ENCODE peak calls at places on chromosomes 11 and 22, in four cellular contexts. I is tibial artery, J is BJ, Q is K562. G is an unnamed sample.

GRCh38 chr11:47417712-47418111 is 8.5 kb downstream of the PSMC3 start:
- DNase-seq in Q (no peak), J (no peak), I (no peak), G (no peak)

GRCh38 chr22:43317252-43317651 is 25.9 kb downstream of the SCUBE1 start:
- DNase-seq in I (no peak), Q (no peak), J (no peak), G (no peak)

GRCh38 chr11:69157822-69158231 is 2.1 kb downstream of the SMIM38 start:
- DNase-seq in Q (no peak), I (no peak), J (no peak), G (no peak)

GRCh38 chr11:85627332-85627997 is at the start of gene DLG2:
- DNase-seq in I (peak), Q (peak), J (no peak), G (peak)

GRCh38 chr22:25364736-25365241 is 145.3 kb downstream of the CRYBB2 start:
- DNase-seq in J (no peak), Q (no peak), I (peak), G (no peak)

GRCh38 chr11:65424200-65425104 is 1.9 kb downstream of the NEAT1 start:
- DNase-seq in J (no peak), I (peak), Q (peak), G (peak)

GRCh38 chr22:17672417-17672991 is 33.9 kb downstream of the BCL2L13 start:
- DNase-seq in I (no peak), Q (peak), J (no peak), G (no peak)

GRCh38 chr11:76799061-76799804 is 16.1 kb downstream of the TSKU start:
- DNase-seq in Q (peak), I (peak), J (no peak), G (peak)

GRCh38 chr11:122703541-122704272 is 48.2 kb downstream of the UBASH3B start:
- DNase-seq in Q (no peak), I (no peak), J (no peak), G (no peak)

GRCh38 chr22:46763051-46763705 is 728 bp downstream of the TBC1D22A start:
- DNase-seq in I (peak), J (no peak), Q (peak), G (no peak)

GRCh38 chr11:37710031-37710430 is 1112.0 kb upstream of the RAG2 start:
- DNase-seq in Q (no peak), J (peak), I (no peak), G (no peak)

GRCh38 chr11:32003335-32003734 is 87.5 kb upstream of the RCN1 start:
- DNase-seq in I (no peak), Q (no peak), J (no peak), G (no peak)

GRCh38 chr11:79066456-79067354 is 374.1 kb downstream of the TENM4 start:
- DNase-seq in Q (no peak), J (no peak), I (no peak), G (no peak)

GRCh38 chr11:114812698-114813097 is 134.4 kb downstream of the NXPE2 start:
- DNase-seq in Q (no peak), I (no peak), J (no peak), G (no peak)

GRCh38 chr11:6738590-6738989 is 33.2 kb downstream of the OR2AG2 start:
- DNase-seq in J (no peak), I (no peak), Q (no peak), G (no peak)

GRCh38 chr22:25098445-25099081 is 101.1 kb upstream of the CRYBB3 start:
- DNase-seq in Q (no peak), J (no peak), I (no peak), G (no peak)

GRCh38 chr22:25955323-25955722 is 213.3 kb downstream of the MYO18B start:
- DNase-seq in Q (no peak), I (no peak), J (no peak), G (no peak)

GRCh38 chr11:326842-327580 is 6.4 kb upstream of the IFITM3 start:
- DNase-seq in I (peak), J (no peak), Q (peak), G (no peak)
- H3K4me3 ChIP-seq in I (peak), J (no peak), Q (peak), G (no peak)

DNA sequence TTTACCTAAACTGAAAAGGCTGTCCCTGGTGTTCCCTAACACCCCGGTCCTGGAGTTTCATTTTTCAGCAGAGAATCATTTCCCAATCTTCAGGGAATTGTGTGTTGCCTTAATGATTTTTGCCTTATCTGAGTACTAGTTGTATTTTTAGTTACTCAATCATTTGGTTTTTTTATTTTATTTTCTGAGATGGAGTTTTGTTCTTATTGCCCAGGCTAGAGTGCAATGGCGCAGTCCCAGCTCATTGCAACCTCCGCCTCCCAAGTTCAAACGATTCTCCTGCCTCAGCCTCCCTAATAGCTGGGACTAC is 7.9 kb downstream of the CCS start:
- DNase-seq in Q (no peak), I (no peak), J (no peak), G (no peak)
- TF ChIP-seq CTCF in Q (no peak), I (no peak), J (no peak), G (no peak)

GRCh38 chr11:60783911-60784310 is 1.2 kb upstream of the MS4A10 start:
- DNase-seq in I (no peak), Q (no peak), J (no peak), G (no peak)

GRCh38 chr11:60785806-60786361 is 751 bp downstream of the MS4A10 start:
- DNase-seq in I (no peak), J (no peak), Q (peak), G (no peak)

GRCh38 chr11:60783141-60783484 is 2.0 kb upstream of the MS4A10 start:
- DNase-seq in I (no peak), J (no peak), Q (no peak), G (no peak)

GRCh38 chr11:60786811-60787567 is 1.9 kb downstream of the MS4A10 start:
- DNase-seq in I (peak), J (peak), Q (no peak), G (no peak)

GRCh38 chr11:60785136-60785535 is at the start of gene MS4A10:
- DNase-seq in Q (no peak), J (no peak), I (no peak), G (no peak)
- H3K4me3 ChIP-seq in Q (no peak), J (no peak), I (no peak), G (no peak)

DNA sequence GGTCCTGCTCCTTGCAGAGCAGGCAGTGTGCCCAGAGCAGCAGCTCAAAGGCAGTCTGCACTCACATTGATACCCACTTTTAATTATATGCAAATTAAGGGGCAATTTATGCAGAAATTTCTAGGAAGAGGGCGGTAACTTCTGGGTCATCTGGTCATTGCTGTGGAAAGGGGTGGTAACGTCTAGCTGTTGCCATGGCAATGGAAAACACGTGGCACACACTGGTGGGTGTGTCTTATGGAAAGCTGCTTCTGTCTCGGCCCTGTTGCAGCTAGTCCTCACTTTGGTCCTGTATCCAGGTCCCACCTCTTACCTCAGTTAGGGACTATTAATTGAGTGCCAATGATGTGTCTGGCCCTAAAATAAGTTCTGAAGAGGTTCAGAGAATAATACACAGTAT is 36.9 kb downstream of the BARX2 start:
- DNase-seq in J (no peak), Q (peak), I (no peak), G (no peak)
- TF ChIP-seq CTCF in J (no peak), Q (no peak), I (no peak), G (no peak)

G was measured in epithelial cell of esophagus.